ENCODE peak calls at places on chromosomes 16 and 17, in six cellular contexts. B is K562, A is WTC11, N is GM12878, H is H1, C is HepG2. Z is an unnamed sample.

GRCh38 chr16:22641030-22641671 is 130.5 kb downstream of the NPIPB5 start:
- DNase-seq in B (no peak), A (peak; percentile 19), N (no peak), H (no peak), C (no peak), Z (peak; percentile 3)

GRCh38 chr16:3259097-3259496 is 2.7 kb upstream of the MEFV start:
- DNase-seq in B (no peak), A (no peak), N (no peak), H (no peak), C (peak; percentile 61), Z (no peak)

GRCh38 chr16:53053967-53054669 is 673 bp upstream of the CHD9 start:
- DNase-seq in B (peak; percentile 35), A (no peak), N (no peak), H (no peak), C (peak; percentile 26), Z (no peak)

GRCh38 chr16:50303041-50303604 is 36.8 kb downstream of the ADCY7 start:
- DNase-seq in B (no peak), A (no peak), N (no peak), H (no peak), C (peak; percentile 51), Z (no peak)

GRCh38 chr17:5329784-5330557 is 47.9 kb downstream of the RABEP1 start:
- DNase-seq in B (no peak), A (no peak), N (peak; percentile 37), H (no peak), C (no peak), Z (no peak)

GRCh38 chr17:2369551-2370210 is 31.2 kb downstream of the MNT start:
- DNase-seq in B (peak; percentile 27), A (peak; percentile 64), N (no peak), H (no peak), C (no peak), Z (no peak)

GRCh38 chr17:21125862-21126261 is 902 bp upstream of the DHRS7B start:
- DNase-seq in B (no peak), A (no peak), N (no peak), H (no peak), C (no peak), Z (no peak)

GRCh38 chr17:78041401-78042179 is 83.1 kb downstream of the TNRC6C start:
- DNase-seq in B (no peak), A (no peak), N (no peak), H (no peak), C (no peak), Z (no peak)

GRCh38 chr16:23836404-23837291 is 865 bp downstream of the PRKCB start:
- DNase-seq in B (peak; percentile 72), A (peak; percentile 74), N (no peak), H (no peak), C (no peak), Z (no peak)

GRCh38 chr17:81027038-81027437 is 7.9 kb upstream of the BAIAP2 start:
- DNase-seq in B (no peak), A (no peak), N (no peak), H (no peak), C (no peak), Z (no peak)

GRCh38 chr17:59501690-59502089 is 63.7 kb upstream of the DHX40 start:
- DNase-seq in B (no peak), A (no peak), N (no peak), H (no peak), C (no peak), Z (no peak)

GRCh38 chr17:14919049-14919545 is 346.0 kb downstream of the PMP22 start:
- DNase-seq in B (no peak), A (no peak), N (no peak), H (no peak), C (no peak), Z (no peak)

GRCh38 chr17:74532115-74532514 is 840 bp upstream of the CD300LB start:
- DNase-seq in B (no peak), A (peak; percentile 53), N (no peak), H (peak; percentile 3), C (no peak), Z (no peak)

GRCh38 chr16:27110524-27110896 is 43.8 kb downstream of the C16orf82 start:
- DNase-seq in B (no peak), A (no peak), N (no peak), H (no peak), C (no peak), Z (no peak)

GRCh38 chr17:19294443-19294842 is 57.3 kb downstream of the EPN2 start:
- DNase-seq in B (no peak), A (no peak), N (no peak), H (no peak), C (no peak), Z (no peak)

GRCh38 chr17:17435323-17435722 is 41.5 kb upstream of the MED9 start:
- DNase-seq in B (no peak), A (no peak), N (no peak), H (no peak), C (peak; percentile 80), Z (no peak)

GRCh38 chr17:78267257-78268073 is 36.0 kb downstream of the TMEM235 start:
- DNase-seq in B (no peak), A (no peak), N (no peak), H (no peak), C (no peak), Z (no peak)

GRCh38 chr17:79154446-79154845 is 79.8 kb downstream of the ENGASE start:
- DNase-seq in B (no peak), A (no peak), N (no peak), H (no peak), C (no peak), Z (no peak)

GRCh38 chr16:67024384-67024896 is 4.5 kb upstream of the CBFB start:
- DNase-seq in B (no peak), A (no peak), N (no peak), H (no peak), C (no peak), Z (no peak)

GRCh38 chr17:79036609-79037008 is 12.6 kb downstream of the C1QTNF1 start:
- DNase-seq in B (no peak), A (no peak), N (no peak), H (no peak), C (no peak), Z (no peak)

GRCh38 chr16:65763640-65764305 is 602.7 kb upstream of the CDH5 start:
- DNase-seq in B (no peak), A (no peak), N (no peak), H (no peak), C (no peak), Z (no peak)

GRCh38 chr17:28087743-28088142 is 45.3 kb downstream of the NLK start:
- DNase-seq in B (no peak), A (no peak), N (no peak), H (no peak), C (no peak), Z (no peak)

GRCh38 chr17:66541461-66542182 is 239.2 kb downstream of the PRKCA start:
- DNase-seq in B (peak; percentile 46), A (no peak), N (peak; percentile 40), H (no peak), C (no peak), Z (no peak)

GRCh38 chr17:61247438-61247837 is 152.2 kb upstream of the TBX2 start:
- DNase-seq in B (no peak), A (no peak), N (no peak), H (no peak), C (no peak), Z (no peak)

GRCh38 chr16:48949636-48950035 is 332.0 kb downstream of the CBLN1 start:
- DNase-seq in B (no peak), A (no peak), N (peak; percentile 2), H (no peak), C (no peak), Z (no peak)

GRCh38 chr17:72458301-72458700 is 337.5 kb downstream of the SOX9 start:
- DNase-seq in B (no peak), A (no peak), N (no peak), H (no peak), C (no peak), Z (no peak)

GRCh38 chr17:32940706-32941390 is 12.9 kb downstream of the TMEM98 start:
- DNase-seq in B (no peak), A (no peak), N (no peak), H (no peak), C (no peak), Z (no peak)

GRCh38 chr17:49715221-49715620 is 7.5 kb upstream of the SLC35B1 start:
- DNase-seq in B (no peak), A (no peak), N (no peak), H (no peak), C (no peak), Z (no peak)

GRCh38 chr16:49816782-49817370 is 39.0 kb downstream of the ZNF423 start:
- DNase-seq in B (no peak), A (no peak), N (no peak), H (no peak), C (no peak), Z (no peak)

GRCh38 chr16:89722392-89723278 is 1.3 kb downstream of the ZNF276 start:
- DNase-seq in B (no peak), A (no peak), N (no peak), H (no peak), C (no peak), Z (peak; percentile 56)

GRCh38 chr17:29591737-29592624 is 951 bp upstream of the ANKRD13B start:
- DNase-seq in B (peak; percentile 88), A (peak; percentile 99), N (no peak), H (no peak), C (peak; percentile 74), Z (peak; percentile 69)

GRCh38 chr17:47999612-48000011 is 28.7 kb downstream of the CDK5RAP3 start:
- DNase-seq in B (no peak), A (no peak), N (no peak), H (no peak), C (no peak), Z (no peak)
- TF ChIP-seq ATF3 in B (no peak), A (no peak), N (no peak), H (no peak), C (no peak), Z (no peak)

GRCh38 chr17:42329025-42329976 is 41.0 kb downstream of the STAT5A start:
- DNase-seq in B (no peak), A (peak; percentile 76), N (no peak), H (peak; percentile 89), C (no peak), Z (no peak)
- TF ChIP-seq ATF3 in B (no peak), A (no peak), N (no peak), H (no peak), C (no peak), Z (no peak)

GRCh38 chr16:12876778-12877177 is 24.6 kb upstream of the SHISA9 start:
- DNase-seq in B (no peak), A (no peak), N (no peak), H (no peak), C (no peak), Z (no peak)
- TF ChIP-seq ATF3 in B (no peak), A (no peak), N (no peak), H (no peak), C (no peak), Z (no peak)

GRCh38 chr17:62625870-62626200 is 1.6 kb upstream of the MRC2 start:
- DNase-seq in B (no peak), A (no peak), N (no peak), H (no peak), C (no peak), Z (no peak)

GRCh38 chr17:62627904-62628603 is 584 bp downstream of the MRC2 start:
- DNase-seq in B (peak; percentile 76), A (no peak), N (no peak), H (no peak), C (no peak), Z (no peak)

GRCh38 chr17:62626719-62627218 is 701 bp upstream of the MRC2 start:
- DNase-seq in B (no peak), A (peak; percentile 84), N (no peak), H (no peak), C (peak; percentile 31), Z (no peak)

GRCh38 chr17:62628845-62629555 is 1.5 kb downstream of the MRC2 start:
- DNase-seq in B (no peak), A (no peak), N (no peak), H (no peak), C (no peak), Z (no peak)

GRCh38 chr17:62627219-62627903 is at the start of gene MRC2:
- DNase-seq in B (peak; percentile 75), A (peak; percentile 76), N (no peak), H (no peak), C (no peak), Z (peak; percentile 31)
- TF ChIP-seq ATF3 in B (no peak), A (no peak), N (no peak), H (no peak), C (no peak), Z (no peak)